ENCODE peak calls at places on chromosomes 1 and 21, in five cellular contexts. K is left ventricle myocardium inferior, S is neural progenitor cell, I is A549, C is lower leg skin. M is an unnamed sample.

GRCh38 chr1:236301080-236301957 is 19.6 kb upstream of the ERO1B start:
- DNase-seq in K (no peak), S (no peak), I (no peak), C (peak), M (no peak)

GRCh38 chr1:30756545-30757195 is 904 bp downstream of the LAPTM5 start:
- DNase-seq in K (peak), S (no peak), I (peak), C (peak), M (no peak)

GRCh38 chr1:2314803-2315710 is 76.3 kb downstream of the MORN1 start:
- DNase-seq in K (peak), S (peak), I (peak), C (peak), M (no peak)

GRCh38 chr21:27424601-27425000 is 457.7 kb upstream of the ADAMTS5 start:
- DNase-seq in K (no peak), S (no peak), I (no peak), C (no peak), M (no peak)

GRCh38 chr1:70767377-70767776 is 280.2 kb downstream of the PTGER3 start:
- DNase-seq in K (no peak), S (no peak), I (no peak), C (no peak), M (no peak)

GRCh38 chr1:16927256-16927655 is 5.5 kb downstream of the CROCC start:
- DNase-seq in K (no peak), S (no peak), I (no peak), C (no peak), M (no peak)

GRCh38 chr1:233440952-233441401 is 113.5 kb downstream of the MAP3K21 start:
- DNase-seq in K (no peak), S (peak), I (peak), C (no peak), M (peak)

GRCh38 chr1:26373281-26373680 is 731 bp upstream of the ZNF683 start:
- DNase-seq in K (no peak), S (no peak), I (no peak), C (no peak), M (no peak)

GRCh38 chr1:94746635-94747525 is 73.3 kb upstream of the SLC44A3 start:
- DNase-seq in K (no peak), S (peak), I (no peak), C (no peak), M (no peak)

GRCh38 chr1:40708750-40709099 is 17.2 kb downstream of the NFYC start:
- DNase-seq in K (no peak), S (peak), I (peak), C (no peak), M (no peak)

GRCh38 chr1:152739841-152740240 is 18.0 kb upstream of the KPRP start:
- DNase-seq in K (no peak), S (no peak), I (no peak), C (no peak), M (no peak)

GRCh38 chr1:92276082-92276481 is 22.7 kb downstream of the GLMN start:
- DNase-seq in K (no peak), S (no peak), I (no peak), C (no peak), M (no peak)

GRCh38 chr1:2275796-2276536 is 47.8 kb downstream of the SKI start:
- DNase-seq in K (no peak), S (no peak), I (no peak), C (no peak), M (no peak)

GRCh38 chr1:248822148-248823032 is 3.3 kb downstream of the SH3BP5L start:
- DNase-seq in K (no peak), S (no peak), I (no peak), C (peak), M (no peak)
- H3K4me3 ChIP-seq in K (peak), S (no peak), I (no peak), C (no peak), M (no peak)

GRCh38 chr1:166974647-166975345 is 544 bp downstream of the ILDR2 start:
- DNase-seq in K (no peak), S (peak), I (no peak), C (no peak), M (no peak)

GRCh38 chr1:166972827-166973226 is 2.5 kb downstream of the ILDR2 start:
- DNase-seq in K (no peak), S (peak), I (no peak), C (no peak), M (no peak)

GRCh38 chr1:166978795-166979194 is 3.5 kb upstream of the ILDR2 start:
- DNase-seq in K (no peak), S (no peak), I (no peak), C (no peak), M (no peak)

GRCh38 chr1:166977951-166978350 is 2.6 kb upstream of the ILDR2 start:
- DNase-seq in K (no peak), S (no peak), I (no peak), C (no peak), M (no peak)

DNA sequence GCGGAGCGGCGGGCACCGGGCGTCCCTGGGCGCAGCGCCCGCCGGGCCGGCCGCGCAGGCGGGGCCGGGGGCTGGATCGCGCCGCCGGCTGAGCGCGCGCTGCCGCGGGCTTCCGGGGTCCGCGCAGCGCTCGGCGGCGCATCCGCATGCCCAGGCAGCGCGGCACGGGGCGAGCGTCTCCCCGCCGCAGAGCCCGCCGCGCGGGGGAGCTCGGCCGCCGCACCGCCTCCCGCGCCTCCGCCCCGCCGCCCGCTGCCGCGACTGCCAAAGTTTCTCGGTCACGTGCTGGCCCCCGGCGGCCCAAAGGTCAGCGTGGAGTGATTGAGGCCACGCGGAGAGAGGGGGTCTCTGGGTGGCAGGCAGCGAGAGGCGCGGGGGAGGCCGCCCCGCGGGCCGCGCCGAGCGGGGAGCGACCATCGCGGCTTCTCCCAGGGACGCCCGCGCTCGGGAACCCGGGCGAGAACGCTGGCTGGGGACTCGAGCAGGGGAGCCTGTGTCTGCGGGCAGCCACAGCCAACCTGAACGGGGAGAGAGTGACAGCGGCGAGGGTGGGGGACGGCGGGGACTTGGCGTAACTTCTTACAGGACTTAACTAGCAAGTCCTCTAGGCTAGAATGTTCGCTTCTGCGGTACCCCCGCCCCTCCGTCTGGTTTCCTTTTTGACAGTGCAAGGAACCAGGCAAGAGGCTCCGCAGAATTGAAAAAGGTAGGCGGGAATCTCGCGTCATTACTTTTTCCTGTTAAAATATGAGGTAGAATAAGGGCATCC is at the start of gene ILDR2:
- DNase-seq in K (peak), S (peak), I (peak), C (peak), M (no peak)
- TF ChIP-seq CTCF in K (no peak), S (peak), I (peak), C (no peak), M (peak)

DNA sequence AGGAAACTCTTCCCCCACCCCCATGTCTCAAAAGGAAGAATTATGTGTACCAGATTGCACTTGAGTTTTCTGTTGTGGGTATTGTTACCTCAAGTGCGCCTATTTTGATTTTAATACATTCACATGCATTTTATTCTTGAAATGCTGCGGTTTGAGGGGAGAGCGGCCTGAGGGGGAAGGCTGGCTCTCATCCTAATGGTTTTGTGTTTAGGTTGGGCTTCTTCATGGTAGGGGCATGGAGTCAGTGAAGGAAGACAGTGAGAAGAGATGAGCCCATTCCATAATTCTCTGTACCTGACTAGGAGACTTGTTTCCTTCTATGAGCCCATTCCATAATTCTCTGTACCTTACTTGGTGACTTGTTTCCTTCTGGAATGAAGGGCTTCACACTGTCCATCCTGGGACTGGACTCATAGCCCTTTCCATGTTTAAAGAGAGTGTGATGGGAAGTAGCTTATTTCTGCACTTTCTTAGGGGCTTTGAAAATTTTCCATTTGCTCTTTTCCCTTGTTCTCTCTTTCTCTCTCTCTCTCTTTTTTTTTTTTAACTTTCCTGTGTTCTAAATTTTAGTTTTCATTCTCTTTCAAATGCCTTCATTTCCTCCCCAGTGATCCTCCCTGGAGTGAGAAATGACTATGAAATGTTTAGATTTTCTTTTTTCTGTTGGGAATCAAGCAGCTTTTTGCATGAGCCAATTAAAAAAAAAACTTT is 1.9 kb downstream of the AK4 start:
- DNase-seq in K (no peak), S (no peak), I (no peak), C (peak), M (no peak)
- H3K4me3 ChIP-seq in K (peak), S (peak), I (no peak), C (no peak), M (peak)

DNA sequence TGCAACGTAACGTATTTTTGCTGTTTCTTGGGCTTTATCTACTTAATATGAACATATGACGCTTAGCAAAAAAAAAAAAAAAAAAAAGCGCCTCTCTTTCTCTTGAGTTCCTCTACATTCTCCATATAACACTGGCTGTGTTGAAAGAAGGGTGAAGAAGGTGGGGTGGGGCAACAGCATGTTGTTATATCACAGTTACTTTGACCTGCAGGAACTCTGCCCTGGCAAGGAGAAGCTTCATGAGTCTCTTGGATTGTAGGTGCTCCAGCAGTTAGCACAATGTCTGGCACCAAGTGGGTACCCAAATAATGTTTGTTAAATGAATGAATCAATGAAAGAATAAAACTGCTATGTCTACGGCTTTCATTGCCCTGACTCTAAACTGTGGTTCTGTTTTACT is 162.6 kb downstream of the ATG4C start:
- DNase-seq in K (no peak), S (no peak), I (no peak), C (no peak), M (no peak)
- TF ChIP-seq CTCF in K (no peak), S (no peak), I (no peak), C (no peak), M (no peak)

GRCh38 chr1:217140041-217140901 is 417.0 kb upstream of the ESRRG start:
- DNase-seq in K (no peak), S (peak), I (no peak), C (no peak), M (no peak)

GRCh38 chr1:217137210-217137871 is 414.1 kb upstream of the ESRRG start:
- DNase-seq in K (no peak), S (peak), I (no peak), C (no peak), M (no peak)

GRCh38 chr1:217138173-217138838 is 415.1 kb upstream of the ESRRG start:
- DNase-seq in K (no peak), S (peak), I (no peak), C (no peak), M (no peak)

GRCh38 chr1:217138839-217139466 is 415.7 kb upstream of the ESRRG start:
- DNase-seq in K (no peak), S (peak), I (no peak), C (no peak), M (no peak)

GRCh38 chr1:217139513-217139912 is 416.3 kb upstream of the ESRRG start:
- DNase-seq in K (no peak), S (peak), I (no peak), C (no peak), M (no peak)
- H3K4me3 ChIP-seq in K (peak), S (peak), I (no peak), C (no peak), M (no peak)

GRCh38 chr1:22208265-22208972 is 65.5 kb upstream of the WNT4 start:
- DNase-seq in K (no peak), S (peak), I (no peak), C (no peak), M (no peak)
- TF ChIP-seq CTCF in K (no peak), S (peak), I (peak), C (no peak), M (no peak)

M was measured in LNCaP clone FGC.